ENCODE peak calls at places on chromosomes 1 and 21, in ten cellular contexts. J is GM12892; C is activated CD8-positive, alpha-beta memory T cell treated with anti-CD3 and anti-CD28 coated beads for 4 hours; P is HTR-8/SVneo; B is SK-MEL-5; N is NCI-H2171; H is activated naive CD8-positive, alpha-beta T cell treated with anti-CD3 and anti-CD28 coated beads, Interleukin-2, amount 50 U/mL, for 24 hours; T is stimulated activated CD8-positive, alpha-beta memory T cell treated with anti-CD3 and anti-CD28 coated beads, Interleukin-15, amount 100 ng/mL, for 24 hours; F is skeletal muscle cell; G is AG04450. I is an unnamed sample.

GRCh38 chr1:19363526-19364152 is 51.5 kb downstream of the SLC66A1 start:
- DNase-seq in H (no peak), B (no peak), T (no peak), N (no peak), P (no peak), G (no peak), C (no peak), F (no peak), J (no peak), I (no peak)

GRCh38 chr1:9359898-9360297 is 67.2 kb downstream of the SPSB1 start:
- DNase-seq in C (no peak), B (no peak), J (no peak), G (no peak), P (no peak), T (no peak), H (no peak), N (no peak), F (no peak), I (no peak)

GRCh38 chr21:42248241-42248640 is 29.3 kb downstream of the ABCG1 start:
- DNase-seq in H (no peak), C (no peak), B (no peak), J (no peak), F (no peak), T (no peak), P (no peak), N (no peak), G (no peak), I (no peak)

GRCh38 chr1:171655215-171656116 is 3.0 kb upstream of the MYOC start:
- DNase-seq in P (no peak), J (peak; percentile 39), C (peak; percentile 17), F (no peak), B (peak; percentile 81), T (peak; percentile 51), H (peak; percentile 86), N (no peak), G (no peak), I (no peak)

GRCh38 chr1:86750530-86750929 is 46.2 kb downstream of the SH3GLB1 start:
- DNase-seq in J (no peak), T (no peak), P (no peak), C (no peak), F (no peak), N (no peak), B (no peak), G (no peak), H (no peak), I (no peak)

GRCh38 chr1:160206421-160207117 is 1.4 kb downstream of the PEA15 start:
- DNase-seq in N (no peak), H (no peak), P (peak; percentile 69), J (no peak), C (no peak), T (no peak), F (peak; percentile 62), G (peak; percentile 70), B (peak; percentile 9), I (peak; percentile 79)

GRCh38 chr1:150280138-150280707 is 2.1 kb upstream of the CIART start:
- DNase-seq in P (no peak), C (no peak), T (no peak), H (no peak), N (no peak), B (peak; percentile 45), F (no peak), G (no peak), J (no peak), I (no peak)

GRCh38 chr21:37764696-37765095 is 151.6 kb downstream of the KCNJ6 start:
- DNase-seq in H (no peak), N (no peak), C (no peak), T (no peak), F (no peak), P (no peak), G (no peak), J (no peak), B (no peak), I (no peak)

GRCh38 chr1:230858918-230859819 is 9.2 kb downstream of the C1orf198 start:
- DNase-seq in N (no peak), B (peak; percentile 96), G (peak; percentile 42), J (no peak), P (peak; percentile 44), C (no peak), F (no peak), H (no peak), T (no peak), I (no peak)

GRCh38 chr1:244207042-244207934 is 156.2 kb downstream of the ZBTB18 start:
- DNase-seq in B (no peak), F (no peak), N (no peak), J (no peak), H (no peak), P (no peak), T (no peak), G (peak; percentile 51), C (no peak), I (no peak)

GRCh38 chr1:14869197-14869596 is 270.7 kb downstream of the KAZN start:
- DNase-seq in P (no peak), T (no peak), G (no peak), J (no peak), C (no peak), B (no peak), H (no peak), F (no peak), N (no peak), I (no peak)

GRCh38 chr1:19011832-19012231 is 55.4 kb upstream of the IFFO2 start:
- DNase-seq in J (no peak), H (no peak), T (no peak), C (no peak), N (no peak), F (no peak), P (no peak), G (no peak), B (no peak), I (no peak)

GRCh38 chr1:111747282-111747734 is 8.1 kb upstream of the INKA2 start:
- DNase-seq in P (no peak), C (peak; percentile 58), F (no peak), J (peak; percentile 50), N (peak; percentile 43), T (no peak), B (peak; percentile 85), H (peak; percentile 71), G (no peak), I (no peak)

GRCh38 chr1:208466054-208466590 is 221.9 kb upstream of the PLXNA2 start:
- DNase-seq in T (no peak), J (no peak), N (no peak), C (no peak), H (no peak), G (no peak), B (no peak), P (no peak), F (no peak), I (no peak)

GRCh38 chr1:3133671-3134070 is 64.7 kb downstream of the PRDM16 start:
- DNase-seq in H (no peak), C (no peak), B (no peak), N (no peak), F (no peak), G (no peak), T (no peak), J (no peak), P (no peak), I (no peak)

GRCh38 chr21:15966651-15967050 is 236.9 kb downstream of the USP25 start:
- DNase-seq in C (no peak), N (no peak), T (no peak), F (no peak), J (no peak), P (no peak), H (no peak), G (no peak), B (no peak), I (no peak)

GRCh38 chr1:233252436-233252835 is 43.1 kb downstream of the PCNX2 start:
- DNase-seq in F (no peak), J (no peak), B (no peak), G (no peak), P (no peak), T (no peak), H (no peak), N (no peak), C (no peak), I (no peak)

GRCh38 chr1:56820755-56821461 is 1.7 kb upstream of the FYB2 start:
- DNase-seq in H (peak; percentile 81), J (peak; percentile 51), G (peak; percentile 64), B (peak; percentile 79), P (peak; percentile 60), T (peak; percentile 42), N (peak; percentile 54), C (peak; percentile 17), F (no peak), I (peak; percentile 34)